ENCODE peak calls at places on chromosomes 11 and 22, in seven cellular contexts. G is COR-L47, J is thoracic aorta, X is endothelial cell, Z is fibroblast of the conjunctiva, M is activated gamma-delta T cell treated with Interleukin-2 at 50 U/mL for 16 hours, I is ELR. S is an unnamed sample.

GRCh38 chr11:28738549-28738948 is 630.4 kb downstream of the METTL15 start:
- DNase-seq in X (no peak), I (peak), J (no peak), Z (no peak), M (no peak), G (no peak), S (no peak)

GRCh38 chr11:126115253-126115540 is 52.5 kb upstream of the CDON start:
- DNase-seq in J (peak), M (no peak), I (no peak), X (no peak), G (peak), Z (no peak), S (peak)

GRCh38 chr11:78168539-78169477 is 19.6 kb downstream of the KCTD21 start:
- DNase-seq in I (no peak), G (no peak), M (no peak), J (peak), Z (peak), X (peak), S (no peak)

GRCh38 chr11:108559340-108559739 is 34.2 kb downstream of the EXPH5 start:
- DNase-seq in I (peak), G (no peak), M (no peak), J (no peak), Z (no peak), X (no peak), S (no peak)

GRCh38 chr11:74319139-74319538 is 7.7 kb upstream of the P4HA3 start:
- DNase-seq in Z (peak), M (no peak), G (no peak), X (no peak), J (no peak), I (peak), S (no peak)

GRCh38 chr11:100918551-100919500 is 210.8 kb downstream of the PGR start:
- DNase-seq in M (no peak), G (peak), I (peak), Z (no peak), X (no peak), J (no peak), S (peak)

GRCh38 chr11:85717360-85717927 is 31.4 kb upstream of the CCDC89 start:
- DNase-seq in I (no peak), X (no peak), G (no peak), Z (no peak), J (no peak), M (no peak), S (no peak)

GRCh38 chr22:23315341-23315917 is 135.1 kb downstream of the BCR start:
- DNase-seq in X (peak), M (peak), Z (peak), G (peak), I (peak), J (no peak), S (peak)

GRCh38 chr11:75402002-75402773 is 2.9 kb downstream of the RPS3 start:
- DNase-seq in X (no peak), J (no peak), I (no peak), M (no peak), G (no peak), Z (no peak), S (no peak)

GRCh38 chr11:123357353-123357989 is 72.6 kb upstream of the GRAMD1B start:
- DNase-seq in I (no peak), J (no peak), X (no peak), G (no peak), M (no peak), Z (no peak), S (no peak)

GRCh38 chr22:23218867-23219251 is 38.5 kb downstream of the BCR start:
- DNase-seq in G (no peak), X (no peak), M (no peak), I (no peak), J (no peak), Z (no peak), S (peak)

GRCh38 chr11:23278121-23278520 is 417.8 kb upstream of the CCDC179 start:
- DNase-seq in Z (no peak), M (no peak), J (no peak), X (no peak), I (peak), G (no peak), S (no peak)

GRCh38 chr11:75633409-75634011 is 35.3 kb downstream of the MAP6 start:
- DNase-seq in X (no peak), M (no peak), I (no peak), Z (no peak), J (no peak), G (no peak), S (peak)

GRCh38 chr11:126878892-126879291 is 121.7 kb downstream of the KIRREL3 start:
- DNase-seq in M (no peak), X (no peak), G (no peak), J (no peak), I (no peak), Z (no peak), S (no peak)

GRCh38 chr22:44884968-44885805 is 124.6 kb downstream of the PHF21B start:
- DNase-seq in M (no peak), G (no peak), Z (no peak), X (no peak), J (no peak), I (peak), S (no peak)

GRCh38 chr22:44668190-44668885 is 33.7 kb upstream of the PRR5 start:
- DNase-seq in J (no peak), G (no peak), M (peak), X (peak), Z (no peak), I (no peak), S (peak)

GRCh38 chr11:130146797-130147196 is 12.8 kb upstream of the ST14 start:
- DNase-seq in I (no peak), X (no peak), J (no peak), G (no peak), M (no peak), Z (no peak), S (no peak)

GRCh38 chr22:50302041-50302541 is 5.4 kb downstream of the PLXNB2 start:
- DNase-seq in J (no peak), Z (no peak), G (no peak), I (no peak), X (no peak), M (no peak), S (no peak)

GRCh38 chr11:92393218-92393617 is 168.6 kb downstream of the FAT3 start:
- DNase-seq in I (no peak), M (no peak), J (no peak), Z (no peak), G (no peak), X (no peak), S (peak)

GRCh38 chr11:76380161-76380976 is 563 bp downstream of the THAP12 start:
- DNase-seq in X (no peak), M (peak), J (no peak), Z (no peak), G (peak), I (peak), S (peak)

GRCh38 chr11:12137005-12137690 is 26.8 kb downstream of the MICAL2 start:
- DNase-seq in X (no peak), Z (no peak), M (no peak), I (no peak), G (peak), J (no peak), S (peak)

GRCh38 chr22:39283312-39284141 is 35.9 kb downstream of the RPL3 start:
- DNase-seq in J (no peak), G (no peak), M (no peak), X (no peak), I (peak), Z (no peak), S (no peak)

GRCh38 chr22:43481528-43482309 is 69.9 kb downstream of the MPPED1 start:
- DNase-seq in X (peak), I (no peak), J (no peak), M (peak), Z (no peak), G (no peak), S (peak)

GRCh38 chr22:42091446-42091764 is 833 bp upstream of the NDUFA6 start:
- DNase-seq in J (no peak), I (no peak), X (no peak), M (no peak), Z (no peak), G (no peak), S (no peak)

GRCh38 chr11:106523921-106524320 is 446.5 kb downstream of the AASDHPPT start:
- DNase-seq in X (no peak), I (no peak), G (no peak), M (no peak), Z (no peak), J (no peak), S (no peak)

GRCh38 chr11:61834278-61835004 is 6.3 kb downstream of the FADS2 start:
- DNase-seq in G (no peak), I (no peak), X (peak), M (peak), Z (peak), J (no peak), S (peak)

GRCh38 chr22:19877626-19878339 is 23.1 kb upstream of the GNB1L start:
- DNase-seq in M (no peak), I (peak), X (no peak), G (no peak), J (no peak), Z (peak), S (peak)

GRCh38 chr22:48749555-48750227 is 1078.0 kb downstream of the BRD1 start:
- DNase-seq in G (no peak), Z (no peak), X (no peak), I (no peak), M (no peak), J (no peak), S (no peak)

GRCh38 chr11:113587318-113587739 is 112.1 kb upstream of the DRD2 start:
- DNase-seq in X (no peak), G (no peak), J (no peak), Z (no peak), M (no peak), I (peak), S (no peak)

GRCh38 chr11:20754957-20755356 is 85.6 kb downstream of the NELL1 start:
- DNase-seq in J (no peak), Z (no peak), M (no peak), G (peak), I (no peak), X (no peak), S (no peak)

GRCh38 chr11:60005360-60005759 is 11.6 kb upstream of the OOSP4B start:
- DNase-seq in M (no peak), X (no peak), I (peak), J (no peak), Z (no peak), G (no peak), S (no peak)

GRCh38 chr11:18844753-18845367 is 53.3 kb upstream of the PTPN5 start:
- DNase-seq in J (no peak), G (peak), I (peak), X (no peak), M (no peak), Z (peak), S (peak)

GRCh38 chr11:102932678-102933077 is 22.9 kb downstream of the MMP13 start:
- DNase-seq in Z (no peak), J (no peak), G (no peak), M (no peak), I (no peak), X (no peak), S (no peak)

S was measured in D341Med.